ENCODE peak calls at places on chromosome 20, in eight cellular contexts. O is Daoy; W is activated CD4-positive, alpha-beta T cell treated with anti-CD3 and anti-CD28 coated beads, Interleukin-2, amount 10 ng/mL, durations not matched to agents 7 days and 5 days; F is EL; H is left lobe of liver; X is right atrium auricular region; P is cardiac muscle cell; T is stimulated activated naive B cell treated with anti-CD40 and anti-IgM and Interleukin-4, amounts not matched to agents 10 μg/mL and 1 μg/mL and 100 μg/mL, for 72 hours. G is an unnamed sample.

GRCh38 chr20:37758332-37758731 is 64.5 kb downstream of the CTNNBL1 start:
- DNase-seq in O (no peak), F (no peak), T (no peak), W (no peak), X (no peak), H (no peak), P (no peak), G (no peak)

GRCh38 chr20:10094566-10095173 is 59.9 kb downstream of the ANKEF1 start:
- DNase-seq in P (no peak), W (no peak), H (no peak), F (no peak), X (no peak), O (peak), T (no peak), G (no peak)

GRCh38 chr20:29410805-29411457 is 1846.5 kb upstream of the DEFB115 start:
- DNase-seq in F (no peak), P (no peak), T (no peak), O (no peak), H (no peak), X (no peak), W (no peak), G (no peak)

GRCh38 chr20:52529856-52530255 is 338.3 kb upstream of the ZFP64 start:
- DNase-seq in O (peak), F (peak), P (no peak), X (no peak), H (no peak), T (no peak), W (no peak), G (no peak)

GRCh38 chr20:53001502-53002301 is 29.5 kb downstream of the TSHZ2 start:
- DNase-seq in F (no peak), P (no peak), H (no peak), T (no peak), W (peak), O (no peak), X (no peak), G (no peak)

GRCh38 chr20:60330461-60330860 is 372.2 kb downstream of the CDH26 start:
- DNase-seq in H (no peak), T (no peak), W (no peak), P (no peak), O (no peak), X (no peak), F (no peak), G (no peak)

GRCh38 chr20:56628873-56629463 is at the start of gene TFAP2C:
- DNase-seq in O (peak), F (peak), X (no peak), T (no peak), W (peak), H (peak), P (peak), G (peak)

GRCh38 chr20:54084727-54085368 is 14.5 kb upstream of the BCAS1 start:
- DNase-seq in F (peak), W (no peak), T (no peak), O (no peak), H (no peak), P (no peak), X (no peak), G (no peak)

GRCh38 chr20:2820084-2820895 is 4.1 kb downstream of the TMEM239 start:
- DNase-seq in P (no peak), F (peak), T (no peak), O (no peak), X (no peak), H (peak), W (no peak), G (no peak)

GRCh38 chr20:20593447-20594170 is 118.8 kb downstream of the RALGAPA2 start:
- DNase-seq in O (peak), P (peak), W (peak), X (no peak), H (no peak), F (peak), T (peak), G (peak)

GRCh38 chr20:56094228-56094627 is 88.9 kb upstream of the CBLN4 start:
- DNase-seq in P (no peak), T (no peak), X (no peak), O (no peak), F (no peak), W (no peak), H (no peak), G (no peak)

GRCh38 chr20:43955244-43956191 is 40.9 kb downstream of the TOX2 start:
- DNase-seq in X (no peak), F (peak), P (no peak), T (peak), W (peak), H (no peak), O (peak), G (peak)

GRCh38 chr20:44031822-44032582 is 117.3 kb downstream of the TOX2 start:
- DNase-seq in P (no peak), W (no peak), O (no peak), H (peak), T (no peak), F (no peak), X (peak), G (no peak)

GRCh38 chr20:61328906-61329558 is 77.0 kb downstream of the CDH4 start:
- DNase-seq in W (no peak), X (no peak), F (no peak), T (no peak), H (peak), O (no peak), P (no peak), G (no peak)

GRCh38 chr20:58547527-58548475 is 32.6 kb upstream of the APCDD1L start:
- DNase-seq in P (no peak), H (no peak), W (no peak), F (peak), X (peak), T (no peak), O (peak), G (no peak)

GRCh38 chr20:59812286-59813125 is 120.9 kb downstream of the SYCP2 start:
- DNase-seq in F (no peak), P (no peak), H (peak), T (no peak), O (no peak), W (no peak), X (peak), G (no peak)

GRCh38 chr20:35285806-35286076 is 1.2 kb upstream of the EIF6 start:
- DNase-seq in O (no peak), H (no peak), F (no peak), W (no peak), T (no peak), P (no peak), X (no peak), G (no peak)

GRCh38 chr20:16966276-16966880 is 218.2 kb downstream of the OTOR start:
- DNase-seq in O (no peak), X (no peak), P (no peak), T (no peak), W (no peak), H (no peak), F (no peak), G (no peak)